ENCODE peak calls at places on chromosomes 4 and X, in five cellular contexts. One of them, this sample, is unnamed.

GRCh38 chrX:97399400-97399799 is 515.7 kb downstream of the RPA4 start:
- DNase-seq in neuronal stem cell: no peak
- DNase-seq in NCI-H774: no peak
- DNase-seq in osteocyte: no peak
- DNase-seq in T-helper 1 cell: no peak
- DNase-seq in this sample: no peak

GRCh38 chrX:134685662-134686061 is 27.4 kb upstream of the PLAC1 start:
- DNase-seq in neuronal stem cell: no peak
- DNase-seq in osteocyte: no peak
- DNase-seq in NCI-H774: no peak
- DNase-seq in T-helper 1 cell: no peak
- DNase-seq in this sample: no peak

GRCh38 chr4:110475881-110476818 is at the start of gene ENPEP:
- DNase-seq in NCI-H774: no peak
- DNase-seq in T-helper 1 cell: no peak
- DNase-seq in neuronal stem cell: no peak
- DNase-seq in osteocyte: no peak
- DNase-seq in this sample: no peak

GRCh38 chr4:186144596-186145569 is 40.4 kb downstream of the FAM149A start:
- DNase-seq in osteocyte: no peak
- DNase-seq in NCI-H774: no peak
- DNase-seq in T-helper 1 cell: no peak
- DNase-seq in neuronal stem cell: peak
- DNase-seq in this sample: peak

GRCh38 chrX:13212191-13212651 is 107.6 kb downstream of the ATXN3L start:
- DNase-seq in neuronal stem cell: no peak
- DNase-seq in T-helper 1 cell: no peak
- DNase-seq in NCI-H774: no peak
- DNase-seq in osteocyte: no peak
- DNase-seq in this sample: peak

GRCh38 chr4:147492761-147493160 is 11.9 kb downstream of the EDNRA start:
- DNase-seq in osteocyte: no peak
- DNase-seq in NCI-H774: no peak
- DNase-seq in T-helper 1 cell: no peak
- DNase-seq in neuronal stem cell: no peak
- DNase-seq in this sample: peak

GRCh38 chrX:105527759-105528158 is 294.6 kb upstream of the NRK start:
- DNase-seq in NCI-H774: no peak
- DNase-seq in osteocyte: no peak
- DNase-seq in T-helper 1 cell: no peak
- DNase-seq in neuronal stem cell: no peak
- DNase-seq in this sample: no peak

GRCh38 chr4:138224614-138225013 is 17.5 kb downstream of the SLC7A11 start:
- DNase-seq in NCI-H774: no peak
- DNase-seq in T-helper 1 cell: no peak
- DNase-seq in neuronal stem cell: no peak
- DNase-seq in osteocyte: no peak
- DNase-seq in this sample: no peak

GRCh38 chr4:113790478-113790877 is 28.9 kb upstream of the CAMK2D start:
- DNase-seq in NCI-H774: no peak
- DNase-seq in T-helper 1 cell: no peak
- DNase-seq in neuronal stem cell: no peak
- DNase-seq in osteocyte: no peak
- DNase-seq in this sample: no peak

GRCh38 chr4:93469560-93469959 is 359.0 kb upstream of the ATOH1 start:
- DNase-seq in neuronal stem cell: no peak
- DNase-seq in T-helper 1 cell: no peak
- DNase-seq in osteocyte: no peak
- DNase-seq in NCI-H774: no peak
- DNase-seq in this sample: no peak

GRCh38 chr4:77579406-77580076 is 26.1 kb upstream of the CXCL13 start:
- DNase-seq in osteocyte: no peak
- DNase-seq in T-helper 1 cell: no peak
- DNase-seq in neuronal stem cell: no peak
- DNase-seq in NCI-H774: no peak
- DNase-seq in this sample: no peak

GRCh38 chr4:106898621-106899230 is 137.4 kb downstream of the DKK2 start:
- DNase-seq in osteocyte: no peak
- DNase-seq in T-helper 1 cell: no peak
- DNase-seq in NCI-H774: peak
- DNase-seq in neuronal stem cell: peak
- DNase-seq in this sample: peak

GRCh38 chr4:94689155-94689554 is 68.6 kb upstream of the BMPR1B start:
- DNase-seq in NCI-H774: no peak
- DNase-seq in neuronal stem cell: no peak
- DNase-seq in osteocyte: no peak
- DNase-seq in T-helper 1 cell: no peak
- DNase-seq in this sample: no peak

GRCh38 chr4:162683659-162684370 is 482.9 kb downstream of the NAF1 start:
- DNase-seq in NCI-H774: no peak
- DNase-seq in neuronal stem cell: no peak
- DNase-seq in osteocyte: no peak
- DNase-seq in T-helper 1 cell: no peak
- DNase-seq in this sample: no peak

GRCh38 chr4:123671633-123672404 is 275.2 kb downstream of the SPRY1 start:
- DNase-seq in NCI-H774: no peak
- DNase-seq in T-helper 1 cell: no peak
- DNase-seq in osteocyte: no peak
- DNase-seq in neuronal stem cell: no peak
- DNase-seq in this sample: no peak

GRCh38 chr4:165418116-165418515 is 39.3 kb downstream of the CPE start:
- DNase-seq in NCI-H774: no peak
- DNase-seq in neuronal stem cell: no peak
- DNase-seq in T-helper 1 cell: no peak
- DNase-seq in osteocyte: no peak
- DNase-seq in this sample: no peak

GRCh38 chr4:184028571-184028996 is 123.5 kb downstream of the STOX2 start:
- DNase-seq in NCI-H774: no peak
- DNase-seq in neuronal stem cell: no peak
- DNase-seq in T-helper 1 cell: no peak
- DNase-seq in osteocyte: no peak
- DNase-seq in this sample: no peak

GRCh38 chrX:103565752-103566151 is 19.6 kb upstream of the TCEAL4 start:
- DNase-seq in neuronal stem cell: no peak
- DNase-seq in NCI-H774: no peak
- DNase-seq in osteocyte: no peak
- DNase-seq in T-helper 1 cell: no peak
- DNase-seq in this sample: no peak

GRCh38 chr4:86452323-86452995 is 92.6 kb upstream of the MAPK10 start:
- DNase-seq in NCI-H774: no peak
- DNase-seq in osteocyte: no peak
- DNase-seq in T-helper 1 cell: no peak
- DNase-seq in neuronal stem cell: no peak
- DNase-seq in this sample: no peak

GRCh38 chrX:129932792-129933321 is 26.9 kb downstream of the UTP14A start:
- DNase-seq in neuronal stem cell: no peak
- DNase-seq in osteocyte: no peak
- DNase-seq in T-helper 1 cell: no peak
- DNase-seq in NCI-H774: no peak
- DNase-seq in this sample: peak

GRCh38 chr4:129747756-129748155 is 651.8 kb downstream of the C4orf33 start:
- DNase-seq in T-helper 1 cell: no peak
- DNase-seq in NCI-H774: no peak
- DNase-seq in neuronal stem cell: no peak
- DNase-seq in osteocyte: no peak
- DNase-seq in this sample: no peak